ENCODE peak calls at places on chromosomes 3 and 15, in five cellular contexts. One of them, this sample, is unnamed.

GRCh38 chr3:190183121-190183520 is 62.4 kb upstream of the P3H2 start:
- DNase-seq in H1: no peak
- DNase-seq in osteoblast: peak; percentile 94
- DNase-seq in H9: no peak
- DNase-seq in A549: peak; percentile 44
- DNase-seq in this sample: peak; percentile 98

GRCh38 chr15:74172751-74173544 is 562 bp upstream of the ISLR start:
- DNase-seq in H1: no peak
- DNase-seq in osteoblast: peak; percentile 97
- DNase-seq in H9: peak; percentile 47
- DNase-seq in A549: no peak
- DNase-seq in this sample: peak; percentile 12

GRCh38 chr15:93459396-93459795 is 370.4 kb upstream of the RGMA start:
- DNase-seq in H1: no peak
- DNase-seq in osteoblast: no peak
- DNase-seq in H9: no peak
- DNase-seq in A549: no peak
- DNase-seq in this sample: no peak

GRCh38 chr3:197465197-197465995 is 90.4 kb downstream of the BDH1 start:
- DNase-seq in H1: no peak
- DNase-seq in osteoblast: no peak
- DNase-seq in H9: no peak
- DNase-seq in A549: no peak
- DNase-seq in this sample: no peak

GRCh38 chr3:180320631-180321030 is 281.3 kb upstream of the TTC14 start:
- DNase-seq in H1: no peak
- DNase-seq in osteoblast: peak; percentile 42
- DNase-seq in H9: no peak
- DNase-seq in A549: no peak
- DNase-seq in this sample: no peak

GRCh38 chr3:71476950-71477349 is 106.6 kb downstream of the FOXP1 start:
- DNase-seq in H1: no peak
- DNase-seq in osteoblast: no peak
- DNase-seq in H9: no peak
- DNase-seq in A549: no peak
- DNase-seq in this sample: no peak

GRCh38 chr3:4524423-4524769 is 31.2 kb downstream of the ITPR1 start:
- DNase-seq in H1: no peak
- DNase-seq in osteoblast: no peak
- DNase-seq in H9: no peak
- DNase-seq in A549: no peak
- DNase-seq in this sample: peak; percentile 4

GRCh38 chr3:13091898-13092620 is 18.8 kb upstream of the IQSEC1 start:
- DNase-seq in H1: peak; percentile 71
- DNase-seq in osteoblast: peak; percentile 98
- DNase-seq in H9: peak; percentile 89
- DNase-seq in A549: peak; percentile 83
- DNase-seq in this sample: peak; percentile 24

GRCh38 chr15:81852826-81853225 is 193.0 kb downstream of the MEX3B start:
- DNase-seq in H1: no peak
- DNase-seq in osteoblast: no peak
- DNase-seq in H9: no peak
- DNase-seq in A549: no peak
- DNase-seq in this sample: no peak

GRCh38 chr3:134318166-134318565 is 56.1 kb downstream of the AMOTL2 start:
- DNase-seq in H1: no peak
- DNase-seq in osteoblast: no peak
- DNase-seq in H9: no peak
- DNase-seq in A549: no peak
- DNase-seq in this sample: no peak

GRCh38 chr3:191094057-191094456 is 105.0 kb upstream of the OSTN start:
- DNase-seq in H1: no peak
- DNase-seq in osteoblast: peak; percentile 52
- DNase-seq in H9: no peak
- DNase-seq in A549: no peak
- DNase-seq in this sample: peak; percentile 63

GRCh38 chr3:146746190-146746589 is 141.0 kb upstream of the PLSCR5 start:
- DNase-seq in H1: no peak
- DNase-seq in osteoblast: peak; percentile 9
- DNase-seq in H9: no peak
- DNase-seq in A549: no peak
- DNase-seq in this sample: peak; percentile 46

GRCh38 chr3:167166012-167166411 is 214.1 kb downstream of the ZBBX start:
- DNase-seq in H1: no peak
- DNase-seq in osteoblast: no peak
- DNase-seq in H9: no peak
- DNase-seq in A549: no peak
- DNase-seq in this sample: no peak

GRCh38 chr3:65820600-65820999 is 218.1 kb downstream of the MAGI1 start:
- DNase-seq in H1: no peak
- DNase-seq in osteoblast: no peak
- DNase-seq in H9: no peak
- DNase-seq in A549: no peak
- DNase-seq in this sample: no peak

GRCh38 chr3:156207802-156208685 is 87.7 kb downstream of the KCNAB1 start:
- DNase-seq in H1: no peak
- DNase-seq in osteoblast: peak; percentile 83
- DNase-seq in H9: no peak
- DNase-seq in A549: no peak
- DNase-seq in this sample: peak; percentile 94

GRCh38 chr15:101008158-101009139 is 89.3 kb downstream of the LRRK1 start:
- DNase-seq in H1: peak; percentile 61
- DNase-seq in osteoblast: peak; percentile 93
- DNase-seq in H9: peak; percentile 92
- DNase-seq in A549: peak; percentile 87
- DNase-seq in this sample: peak; percentile 66

GRCh38 chr3:180913582-180914404 is 1.3 kb downstream of the FXR1 start:
- DNase-seq in H1: no peak
- DNase-seq in osteoblast: peak; percentile 22
- DNase-seq in H9: no peak
- DNase-seq in A549: no peak
- DNase-seq in this sample: peak; percentile 44

GRCh38 chr3:111073186-111073585 is 1.6 kb downstream of the NECTIN3 start:
- DNase-seq in H1: no peak
- DNase-seq in osteoblast: peak; percentile 70
- DNase-seq in H9: no peak
- DNase-seq in A549: no peak
- DNase-seq in this sample: peak; percentile 41

GRCh38 chr3:186625600-186626042 is 12.8 kb downstream of the AHSG start:
- DNase-seq in H1: no peak
- DNase-seq in osteoblast: no peak
- DNase-seq in H9: no peak
- DNase-seq in A549: no peak
- DNase-seq in this sample: no peak

GRCh38 chr15:38864122-38864521 is 299.5 kb upstream of the RASGRP1 start:
- DNase-seq in H1: no peak
- DNase-seq in osteoblast: no peak
- DNase-seq in H9: no peak
- DNase-seq in A549: no peak
- DNase-seq in this sample: no peak

GRCh38 chr3:107965141-107965540 is 125.7 kb downstream of the CD47 start:
- DNase-seq in H1: no peak
- DNase-seq in osteoblast: no peak
- DNase-seq in H9: no peak
- DNase-seq in A549: no peak
- DNase-seq in this sample: no peak

GRCh38 chr3:110420158-110420641 is 651.4 kb upstream of the NECTIN3 start:
- DNase-seq in H1: no peak
- DNase-seq in osteoblast: no peak
- DNase-seq in H9: no peak
- DNase-seq in A549: peak; percentile 3
- DNase-seq in this sample: peak; percentile 79

GRCh38 chr3:124514681-124515080 is 215.6 kb upstream of the UMPS start:
- DNase-seq in H1: no peak
- DNase-seq in osteoblast: no peak
- DNase-seq in H9: no peak
- DNase-seq in A549: no peak
- DNase-seq in this sample: no peak

GRCh38 chr3:20108869-20109268 is 68.6 kb downstream of the KAT2B start:
- DNase-seq in H1: no peak
- DNase-seq in osteoblast: no peak
- DNase-seq in H9: no peak
- DNase-seq in A549: no peak
- DNase-seq in this sample: no peak

GRCh38 chr15:40754883-40755815 is at the start of gene RMDN3:
- DNase-seq in H1: peak; percentile 84
- DNase-seq in osteoblast: peak; percentile 98
- DNase-seq in H9: peak; percentile 94
- DNase-seq in A549: peak; percentile 55
- DNase-seq in this sample: peak; percentile 75

GRCh38 chr3:62559831-62560445 is 186.6 kb upstream of the FEZF2 start:
- DNase-seq in H1: no peak
- DNase-seq in osteoblast: peak; percentile 29
- DNase-seq in H9: no peak
- DNase-seq in A549: no peak
- DNase-seq in this sample: no peak

GRCh38 chr15:61660579-61660978 is 399.7 kb downstream of the VPS13C start:
- DNase-seq in H1: no peak
- DNase-seq in osteoblast: no peak
- DNase-seq in H9: no peak
- DNase-seq in A549: no peak
- DNase-seq in this sample: peak; percentile 2

GRCh38 chr3:101781166-101781565 is 2.2 kb downstream of the NXPE3 start:
- DNase-seq in H1: no peak
- DNase-seq in osteoblast: no peak
- DNase-seq in H9: no peak
- DNase-seq in A549: no peak
- DNase-seq in this sample: no peak

GRCh38 chr15:94968133-94968532 is 736.8 kb downstream of the MCTP2 start:
- DNase-seq in H1: no peak
- DNase-seq in osteoblast: no peak
- DNase-seq in H9: no peak
- DNase-seq in A549: no peak
- DNase-seq in this sample: no peak

GRCh38 chr3:75101329-75102147 is 487.1 kb upstream of the CNTN3 start:
- DNase-seq in H1: peak; percentile 44
- DNase-seq in osteoblast: peak; percentile 6
- DNase-seq in H9: peak; percentile 77
- DNase-seq in A549: no peak
- DNase-seq in this sample: no peak

GRCh38 chr3:113243846-113244245 is 32.5 kb downstream of the BOC start:
- DNase-seq in H1: no peak
- DNase-seq in osteoblast: no peak
- DNase-seq in H9: peak; percentile 20
- DNase-seq in A549: no peak
- DNase-seq in this sample: no peak
- H3K27ac ChIP-seq in H1: no peak overlapping the region
- H3K27ac ChIP-seq in osteoblast: no peak overlapping the region
- H3K27ac ChIP-seq in H9: no peak overlapping the region
- H3K27ac ChIP-seq in A549: no peak overlapping the region
- H3K27ac ChIP-seq in this sample: no peak overlapping the region

DNA sequence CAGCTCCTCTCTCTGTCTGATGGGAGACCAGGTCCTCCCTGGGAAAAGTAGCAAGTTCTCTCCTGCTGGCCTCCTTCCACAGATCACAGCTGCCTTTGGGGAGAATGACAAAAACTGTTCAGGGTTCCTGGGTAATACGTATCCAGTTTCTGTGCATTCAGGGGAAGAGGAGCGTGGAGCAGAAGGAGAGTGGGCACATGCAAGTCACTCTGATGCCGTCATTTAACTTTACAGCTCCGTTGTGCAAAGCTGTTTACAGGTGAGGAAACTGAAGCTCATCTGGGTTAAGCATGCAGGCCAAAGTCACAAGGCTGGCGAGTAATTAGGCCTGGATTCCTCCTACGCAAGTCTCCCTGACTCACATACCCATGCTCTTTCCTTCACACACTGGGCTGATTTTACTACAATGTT is 7.5 kb upstream of the TM4SF1 start:
- DNase-seq in H1: no peak
- DNase-seq in osteoblast: peak; percentile 95
- DNase-seq in H9: no peak
- DNase-seq in A549: no peak
- DNase-seq in this sample: peak; percentile 99
- H3K27ac ChIP-seq in H1: no peak overlapping the region
- H3K27ac ChIP-seq in osteoblast: peak overlapping the region; percentile 96
- H3K27ac ChIP-seq in H9: no peak overlapping the region
- H3K27ac ChIP-seq in A549: peak overlapping the region; percentile 94
- H3K27ac ChIP-seq in this sample: peak overlapping the region; percentile 99

DNA sequence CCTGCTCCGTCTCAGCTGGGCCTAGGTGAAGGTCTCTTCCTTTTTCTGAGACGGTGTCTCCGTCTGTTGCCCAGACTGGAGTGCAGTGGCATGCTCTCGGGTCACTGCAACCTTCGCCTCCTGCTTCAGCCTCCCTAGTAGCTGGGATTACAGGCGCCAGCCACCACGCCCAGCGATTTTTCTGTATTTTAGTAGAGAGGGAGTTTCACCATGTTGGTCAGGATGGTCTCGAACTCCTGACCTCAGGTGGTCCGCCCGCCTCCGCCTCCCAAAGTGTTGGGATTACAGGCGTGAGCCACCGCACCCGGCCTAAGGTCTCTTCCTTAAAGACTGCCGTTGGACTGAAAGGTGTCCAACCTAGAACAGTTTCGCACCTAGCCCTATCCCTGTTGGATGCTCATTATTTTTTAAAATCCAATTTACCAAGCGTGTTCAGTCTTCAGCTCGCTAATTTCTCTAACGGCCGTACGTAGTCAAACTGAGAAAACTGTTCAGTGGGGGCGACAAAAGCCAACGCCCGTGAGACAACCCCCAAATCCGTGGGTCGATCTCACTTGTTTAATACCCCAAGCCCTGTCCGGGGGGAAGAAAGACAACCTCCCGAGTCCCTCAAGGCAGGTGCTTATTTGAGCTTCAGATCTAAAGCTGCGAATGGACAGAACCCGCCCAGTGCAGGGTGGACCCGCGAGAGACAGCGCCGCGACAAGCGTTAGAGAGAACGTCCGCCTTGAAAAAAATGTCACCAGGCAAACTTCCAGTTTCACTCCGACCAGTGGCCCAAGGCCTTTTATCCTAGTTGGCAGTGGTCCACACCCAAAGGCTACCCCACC is 986 bp upstream of the OXSR1 start:
- DNase-seq in H1: no peak
- DNase-seq in osteoblast: no peak
- DNase-seq in H9: no peak
- DNase-seq in A549: no peak
- DNase-seq in this sample: no peak
- H3K27ac ChIP-seq in H1: peak overlapping the region; percentile 99
- H3K27ac ChIP-seq in osteoblast: peak overlapping the region; percentile 99
- H3K27ac ChIP-seq in H9: no peak overlapping the region
- H3K27ac ChIP-seq in A549: peak overlapping the region; percentile 99
- H3K27ac ChIP-seq in this sample: peak overlapping the region; percentile 97

GRCh38 chr3:159870723-159871122 is 117.9 kb upstream of the IL12A start:
- DNase-seq in H1: no peak
- DNase-seq in osteoblast: no peak
- DNase-seq in H9: no peak
- DNase-seq in A549: no peak
- DNase-seq in this sample: no peak

GRCh38 chr3:159861369-159861987 is 127.2 kb upstream of the IL12A start:
- DNase-seq in H1: no peak
- DNase-seq in osteoblast: no peak
- DNase-seq in H9: no peak
- DNase-seq in A549: no peak
- DNase-seq in this sample: no peak

GRCh38 chr3:159865042-159865579 is 123.5 kb upstream of the IL12A start:
- DNase-seq in H1: no peak
- DNase-seq in osteoblast: no peak
- DNase-seq in H9: no peak
- DNase-seq in A549: no peak
- DNase-seq in this sample: no peak

GRCh38 chr3:159867372-159867771 is 121.3 kb upstream of the IL12A start:
- DNase-seq in H1: no peak
- DNase-seq in osteoblast: no peak
- DNase-seq in H9: no peak
- DNase-seq in A549: no peak
- DNase-seq in this sample: no peak

GRCh38 chr3:159866201-159866746 is 122.4 kb upstream of the IL12A start:
- DNase-seq in H1: no peak
- DNase-seq in osteoblast: no peak
- DNase-seq in H9: no peak
- DNase-seq in A549: no peak
- DNase-seq in this sample: peak; percentile 41
- H3K27ac ChIP-seq in H1: no peak overlapping the region
- H3K27ac ChIP-seq in osteoblast: peak overlapping the region; percentile 27
- H3K27ac ChIP-seq in H9: no peak overlapping the region
- H3K27ac ChIP-seq in A549: peak overlapping the region; percentile 1
- H3K27ac ChIP-seq in this sample: no peak overlapping the region